ENCODE peak calls at places on chromosomes 5 and 9, in seven cellular contexts. Z is fibroblast of lung, C is breast epithelium, N is thyroid gland, W is brain microvascular endothelial cell, A is Panc1, E is prostate gland. I is an unnamed sample.

GRCh38 chr9:73871636-73872035 is 625.5 kb upstream of the RORB start:
- DNase-seq in A (no peak), E (no peak), Z (peak), N (no peak), W (no peak), C (no peak), I (no peak)

GRCh38 chr5:124519396-124519795 is 227.0 kb downstream of the ZNF608 start:
- DNase-seq in Z (peak), N (no peak), W (peak), A (no peak), C (no peak), E (no peak), I (peak)

GRCh38 chr5:109053995-109054417 is 306.3 kb downstream of the FER start:
- DNase-seq in A (no peak), W (no peak), Z (peak), N (no peak), C (no peak), E (no peak), I (peak)

GRCh38 chr5:113230711-113231652 is 203.8 kb downstream of the TSSK1B start:
- DNase-seq in W (peak), A (no peak), N (no peak), Z (peak), C (no peak), E (no peak), I (peak)

GRCh38 chr9:93230185-93230584 is 46.2 kb downstream of the WNK2 start:
- DNase-seq in C (no peak), Z (no peak), A (no peak), W (no peak), E (no peak), N (no peak), I (no peak)

GRCh38 chr5:87755378-87755777 is 342.6 kb upstream of the CCNH start:
- DNase-seq in Z (no peak), C (no peak), A (no peak), W (no peak), E (no peak), N (no peak), I (no peak)

GRCh38 chr9:126756876-126757415 is 47.9 kb upstream of the ZBTB43 start:
- DNase-seq in N (no peak), E (no peak), A (no peak), Z (no peak), W (no peak), C (no peak), I (no peak)

GRCh38 chr5:91020065-91020800 is 362.9 kb downstream of the ARRDC3 start:
- DNase-seq in N (no peak), E (no peak), C (no peak), W (peak), Z (peak), A (no peak), I (no peak)

GRCh38 chr5:155189981-155190380 is 176.4 kb downstream of the KIF4B start:
- DNase-seq in E (no peak), A (no peak), C (no peak), W (no peak), Z (no peak), N (no peak), I (no peak)

GRCh38 chr5:162047279-162047678 is 20.3 kb upstream of the GABRG2 start:
- DNase-seq in N (no peak), A (no peak), Z (no peak), E (no peak), W (no peak), C (no peak), I (no peak)

GRCh38 chr9:91089405-91090131 is 272.1 kb downstream of the AUH start:
- DNase-seq in W (peak), E (no peak), C (no peak), A (peak), Z (peak), N (peak), I (peak)

GRCh38 chr9:1050125-1050895 is at the start of gene DMRT2:
- DNase-seq in Z (peak), C (peak), A (no peak), N (peak), E (peak), W (peak), I (peak)

GRCh38 chr5:151072234-151073025 is 8.4 kb downstream of the TNIP1 start:
- DNase-seq in N (no peak), C (no peak), Z (peak), W (peak), A (no peak), E (no peak), I (peak)

GRCh38 chr9:91790912-91791311 is 159.1 kb downstream of the ROR2 start:
- DNase-seq in C (no peak), Z (no peak), E (no peak), N (no peak), A (no peak), W (no peak), I (peak)

GRCh38 chr5:14406554-14406849 is 175.1 kb upstream of the OTULINL start:
- DNase-seq in Z (peak), W (peak), N (no peak), E (no peak), C (no peak), A (peak), I (peak)

GRCh38 chr9:116030532-116030931 is 123.1 kb upstream of the PAPPA start:
- DNase-seq in W (no peak), Z (peak), A (no peak), E (no peak), C (no peak), N (no peak), I (peak)

GRCh38 chr9:26955222-26955903 is 849 bp upstream of the IFT74 start:
- DNase-seq in N (no peak), A (no peak), C (no peak), Z (no peak), W (no peak), E (no peak), I (peak)

GRCh38 chr9:104743377-104743985 is 4.0 kb upstream of the NIPSNAP3A start:
- DNase-seq in W (peak), C (no peak), E (peak), Z (peak), N (no peak), A (peak), I (peak)

GRCh38 chr5:170525450-170526211 is 21.8 kb downstream of the KCNIP1 start:
- DNase-seq in C (no peak), W (no peak), E (no peak), N (no peak), Z (no peak), A (no peak), I (no peak)

GRCh38 chr9:11868795-11869194 is 824.4 kb upstream of the TYRP1 start:
- DNase-seq in E (no peak), Z (no peak), C (no peak), N (no peak), W (no peak), A (no peak), I (no peak)

GRCh38 chr5:151682751-151683331 is 3.9 kb downstream of the SPARC start:
- DNase-seq in A (no peak), W (no peak), C (no peak), Z (peak), N (no peak), E (no peak), I (peak)

GRCh38 chr5:152271420-152271819 is 133.7 kb downstream of the NMUR2 start:
- DNase-seq in W (peak), C (no peak), N (peak), Z (no peak), A (no peak), E (no peak), I (peak)

GRCh38 chr9:2859776-2860379 is 16.0 kb upstream of the PUM3 start:
- DNase-seq in E (peak), A (peak), Z (peak), W (peak), C (no peak), N (peak), I (peak)

GRCh38 chr5:78601622-78602314 is 46.8 kb downstream of the LHFPL2 start:
- DNase-seq in A (no peak), E (no peak), W (no peak), C (no peak), N (no peak), Z (peak), I (peak)

DNA sequence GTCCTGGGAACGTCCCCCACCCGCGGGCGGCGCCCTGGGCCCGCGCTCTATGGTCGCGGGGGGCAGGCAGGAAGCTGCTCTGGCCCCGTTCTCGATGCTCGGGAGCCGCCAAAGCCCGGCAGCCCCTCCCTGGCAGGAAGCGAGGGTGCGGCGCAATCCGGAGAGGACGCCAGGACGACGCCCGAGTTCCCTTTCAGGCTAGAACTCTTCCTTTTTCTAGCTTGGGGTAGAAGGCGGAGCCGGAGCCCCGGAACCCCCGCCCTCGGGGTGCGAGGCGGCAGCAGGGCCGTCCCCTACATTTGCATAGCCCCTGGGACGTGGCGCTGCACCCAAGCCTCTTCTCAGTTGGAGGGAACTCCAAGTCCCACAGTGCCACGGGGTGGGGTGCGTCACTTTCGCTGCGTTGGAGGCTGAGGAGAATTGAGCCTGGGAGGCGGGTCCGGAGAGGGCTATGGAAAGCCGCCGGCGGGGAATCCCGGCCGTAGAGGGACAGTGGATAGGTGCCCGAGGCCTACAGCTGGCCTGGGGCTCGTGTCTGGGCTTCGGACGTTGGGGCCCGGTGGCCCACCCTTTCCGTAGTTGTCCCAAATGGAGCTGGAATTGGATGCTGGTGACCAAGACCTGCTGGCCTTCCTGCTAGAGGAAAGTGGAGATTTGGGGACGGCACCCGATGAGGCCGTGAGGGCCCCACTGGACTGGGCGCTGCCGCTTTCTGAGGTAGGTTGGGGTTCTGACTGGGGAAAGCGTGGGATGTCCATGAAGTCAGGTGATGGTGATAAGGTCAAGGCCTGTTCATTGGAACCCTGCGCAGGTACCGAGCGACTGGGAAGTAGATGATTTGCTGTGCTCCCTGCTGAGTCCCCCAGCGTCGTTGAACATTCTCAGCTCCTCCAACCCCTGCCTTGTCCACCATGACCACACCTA is at the start of the genes CREB3 and TLN1:
- DNase-seq in Z (peak), C (peak), N (peak), E (peak), A (peak), W (peak), I (peak)
- H3K4me3 ChIP-seq in Z (peak), C (peak), N (peak), E (peak), A (peak), W (peak), I (peak)

GRCh38 chr5:128681764-128682664 is 144.0 kb upstream of the FBN2 start:
- DNase-seq in C (no peak), A (no peak), W (peak), E (peak), N (no peak), Z (peak), I (no peak)
- H3K4me3 ChIP-seq in C (no peak), A (no peak), W (no peak), E (no peak), N (no peak), Z (no peak), I (no peak)

DNA sequence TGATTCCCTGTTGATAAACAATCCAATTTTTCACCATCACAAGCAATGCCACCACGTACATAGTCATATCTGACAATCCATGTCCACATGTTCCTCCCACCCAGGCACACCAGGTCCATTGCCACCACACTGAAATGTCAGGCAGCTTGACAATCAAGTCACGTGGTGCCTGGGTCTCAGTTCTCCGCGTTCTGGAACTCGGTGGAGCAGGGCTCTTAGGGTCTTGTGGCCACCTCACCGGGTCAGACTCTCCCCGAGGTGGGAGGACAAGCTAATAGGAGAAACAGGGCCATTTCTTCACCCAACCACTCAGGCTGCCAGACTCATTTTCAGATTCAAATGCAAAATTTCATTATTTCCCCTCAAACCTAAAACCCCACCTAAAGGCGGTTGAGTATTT is 200.5 kb upstream of the GAS1 start:
- DNase-seq in N (no peak), W (no peak), E (no peak), A (no peak), Z (no peak), C (no peak), I (no peak)
- H3K4me3 ChIP-seq in N (peak), W (peak), E (no peak), A (peak), Z (no peak), C (peak), I (no peak)

GRCh38 chr5:173762930-173763329 is 125.2 kb upstream of the CPEB4 start:
- DNase-seq in Z (no peak), C (no peak), A (no peak), E (no peak), W (no peak), N (peak), I (no peak)

GRCh38 chr5:173763410-173763809 is 124.7 kb upstream of the CPEB4 start:
- DNase-seq in Z (no peak), N (no peak), C (no peak), E (no peak), A (peak), W (no peak), I (no peak)

GRCh38 chr5:173764321-173765029 is 123.7 kb upstream of the CPEB4 start:
- DNase-seq in N (peak), C (peak), W (peak), Z (peak), E (peak), A (peak), I (peak)

GRCh38 chr5:173765661-173766060 is 122.5 kb upstream of the CPEB4 start:
- DNase-seq in C (no peak), N (no peak), E (no peak), W (no peak), A (no peak), Z (no peak), I (no peak)

GRCh38 chr5:173765030-173765644 is 123.0 kb upstream of the CPEB4 start:
- DNase-seq in N (no peak), A (peak), C (no peak), Z (peak), E (no peak), W (no peak), I (no peak)
- H3K4me3 ChIP-seq in N (no peak), A (no peak), C (no peak), Z (no peak), E (no peak), W (no peak), I (no peak)

GRCh38 chr5:149425729-149426128 is 46.6 kb upstream of the IL17B start:
- DNase-seq in W (no peak), Z (no peak), E (no peak), C (no peak), A (no peak), N (no peak), I (no peak)

GRCh38 chr5:149426931-149427330 is 47.8 kb upstream of the IL17B start:
- DNase-seq in C (no peak), N (no peak), Z (peak), A (no peak), E (no peak), W (no peak), I (no peak)

GRCh38 chr5:149423287-149424268 is 44.5 kb upstream of the IL17B start:
- DNase-seq in C (no peak), Z (peak), E (no peak), N (no peak), A (no peak), W (peak), I (no peak)

GRCh38 chr5:149422429-149423286 is 43.6 kb upstream of the IL17B start:
- DNase-seq in C (no peak), E (no peak), N (no peak), Z (peak), W (peak), A (no peak), I (peak)

GRCh38 chr5:149424371-149425315 is 45.6 kb upstream of the IL17B start:
- DNase-seq in A (no peak), C (no peak), N (no peak), E (no peak), W (no peak), Z (peak), I (no peak)
- H3K4me3 ChIP-seq in A (no peak), C (no peak), N (no peak), E (no peak), W (peak), Z (no peak), I (no peak)

I was measured in fibroblast of mammary gland.